ENCODE peak calls at places on chromosomes 13 and 19, in five cellular contexts. O is heart left ventricle, R is Peyer's patch, P is colonic mucosa, E is psoas muscle. J is an unnamed sample.

GRCh38 chr19:6587998-6588507 is 2.9 kb downstream of the CD70 start:
- DNase-seq in O (no peak), R (no peak), P (no peak), E (no peak), J (no peak)

GRCh38 chr13:59000770-59001169 is 1163.0 kb downstream of the DIAPH3 start:
- DNase-seq in O (no peak), R (no peak), P (no peak), E (no peak), J (no peak)

GRCh38 chr19:32041681-32042292 is 303.6 kb upstream of the ZNF507 start:
- DNase-seq in O (peak), R (peak), P (peak), E (no peak), J (no peak)

GRCh38 chr13:47945738-47946137 is 55.3 kb downstream of the SUCLA2 start:
- DNase-seq in O (no peak), R (no peak), P (no peak), E (no peak), J (no peak)

GRCh38 chr19:57903298-57904174 is 12.9 kb downstream of the ZNF417 start:
- DNase-seq in O (no peak), R (peak), P (no peak), E (no peak), J (no peak)

GRCh38 chr13:43965446-43965845 is 85.7 kb downstream of the LACC1 start:
- DNase-seq in O (no peak), R (no peak), P (no peak), E (no peak), J (no peak)

GRCh38 chr13:38680912-38681311 is 6.0 kb upstream of the FREM2 start:
- DNase-seq in O (no peak), R (no peak), P (no peak), E (no peak), J (no peak)

GRCh38 chr13:112254061-112254818 is 121.9 kb upstream of the SPACA7 start:
- DNase-seq in O (no peak), R (no peak), P (peak), E (no peak), J (no peak)

GRCh38 chr13:112102243-112102642 is 35.3 kb downstream of the SOX1 start:
- DNase-seq in O (no peak), R (no peak), P (no peak), E (no peak), J (no peak)

GRCh38 chr13:101267656-101268055 is 148.7 kb downstream of the NALCN start:
- DNase-seq in O (no peak), R (no peak), P (no peak), E (no peak), J (no peak)

GRCh38 chr13:86095351-86095750 is 296.1 kb upstream of the SLITRK6 start:
- DNase-seq in O (no peak), R (no peak), P (no peak), E (no peak), J (no peak)

GRCh38 chr19:13215572-13216380 is 65.6 kb downstream of the IER2 start:
- DNase-seq in O (no peak), R (no peak), P (no peak), E (no peak), J (no peak)

GRCh38 chr13:110121312-110122083 is 185.5 kb downstream of the COL4A1 start:
- DNase-seq in O (no peak), R (no peak), P (no peak), E (no peak), J (no peak)

GRCh38 chr19:7641288-7642276 is 4.7 kb downstream of the STXBP2 start:
- DNase-seq in O (no peak), R (no peak), P (no peak), E (no peak), J (no peak)

GRCh38 chr13:73325351-73326214 is 266.8 kb downstream of the KLF5 start:
- DNase-seq in O (no peak), R (no peak), P (peak), E (no peak), J (no peak)

GRCh38 chr19:50906217-50906616 is 5.0 kb downstream of the KLK4 start:
- DNase-seq in O (no peak), R (no peak), P (peak), E (no peak), J (no peak)

GRCh38 chr13:110506859-110507566 is 54.5 kb downstream of the RAB20 start:
- DNase-seq in O (peak), R (peak), P (peak), E (peak), J (peak)

GRCh38 chr13:113827021-113827420 is 36.9 kb downstream of the GAS6 start:
- DNase-seq in O (no peak), R (no peak), P (no peak), E (peak), J (no peak)

GRCh38 chr13:57627663-57628062 is 3.9 kb upstream of the PCDH17 start:
- DNase-seq in O (no peak), R (no peak), P (no peak), E (no peak), J (no peak)

GRCh38 chr19:19540707-19541515 is 2.8 kb downstream of the CILP2 start:
- DNase-seq in O (no peak), R (peak), P (peak), E (peak), J (no peak)

GRCh38 chr13:57353831-57354230 is 186.8 kb downstream of the PRR20E start:
- DNase-seq in O (no peak), R (no peak), P (no peak), E (no peak), J (no peak)

GRCh38 chr13:26062853-26063444 is 11.1 kb upstream of the SHISA2 start:
- DNase-seq in O (peak), R (no peak), P (peak), E (no peak), J (no peak)

GRCh38 chr13:64847767-64848166 is 2382.4 kb downstream of the PCDH9 start:
- DNase-seq in O (no peak), R (no peak), P (no peak), E (no peak), J (no peak)

GRCh38 chr19:5369962-5370367 is 29.4 kb upstream of the PTPRS start:
- DNase-seq in O (no peak), R (peak), P (peak), E (no peak), J (no peak)

GRCh38 chr13:106657104-106657503 is 89.2 kb upstream of the ARGLU1 start:
- DNase-seq in O (no peak), R (no peak), P (no peak), E (no peak), J (no peak)

GRCh38 chr13:63107163-63107935 is 1691.7 kb upstream of the PCDH20 start:
- DNase-seq in O (no peak), R (no peak), P (no peak), E (no peak), J (no peak)

GRCh38 chr13:31920301-31920818 is 111.2 kb upstream of the FRY start:
- DNase-seq in O (no peak), R (no peak), P (no peak), E (no peak), J (no peak)

GRCh38 chr19:45901432-45901903 is 945 bp downstream of the MYPOP start:
- DNase-seq in O (no peak), R (no peak), P (peak), E (no peak), J (no peak)

GRCh38 chr13:55728229-55728628 is 1412.5 kb upstream of the PRR20A start:
- DNase-seq in O (no peak), R (no peak), P (no peak), E (no peak), J (no peak)

GRCh38 chr13:95226476-95226875 is 74.8 kb downstream of the ABCC4 start:
- DNase-seq in O (no peak), R (no peak), P (no peak), E (no peak), J (no peak)

GRCh38 chr19:7575426-7576040 is 20.1 kb upstream of the CAMSAP3 start:
- DNase-seq in O (no peak), R (no peak), P (no peak), E (no peak), J (no peak)

GRCh38 chr19:1091544-1092175 is 3.5 kb downstream of the POLR2E start:
- DNase-seq in O (no peak), R (no peak), P (no peak), E (no peak), J (no peak)
- H3K4me3 ChIP-seq in O (no peak), R (no peak), P (no peak), E (no peak), J (no peak)

GRCh38 chr19:21677696-21678418 is 89.5 kb downstream of the ZNF100 start:
- DNase-seq in O (no peak), R (no peak), P (no peak), E (no peak), J (no peak)
- TF ChIP-seq CTCF in O (no peak), R (no peak), P (no peak), E (no peak), J (no peak)

GRCh38 chr19:35320285-35320706 is 8.7 kb upstream of the CD22 start:
- DNase-seq in O (no peak), R (no peak), P (no peak), E (no peak), J (no peak)

GRCh38 chr19:35318679-35319448 is 10.1 kb upstream of the CD22 start:
- DNase-seq in O (peak), R (no peak), P (peak), E (peak), J (no peak)

GRCh38 chr19:35316560-35316959 is 12.4 kb upstream of the CD22 start:
- DNase-seq in O (no peak), R (no peak), P (no peak), E (no peak), J (no peak)

GRCh38 chr19:35317464-35318043 is 11.4 kb upstream of the CD22 start:
- DNase-seq in O (no peak), R (no peak), P (no peak), E (no peak), J (no peak)

GRCh38 chr19:35322014-35322413 is 7.0 kb upstream of the CD22 start:
- DNase-seq in O (no peak), R (no peak), P (no peak), E (no peak), J (no peak)
- H3K27ac ChIP-seq in O (no peak), R (no peak), P (no peak), E (no peak), J (no peak)

GRCh38 chr19:10617409-10618121 is 7.8 kb upstream of the SLC44A2 start:
- DNase-seq in O (no peak), R (no peak), P (no peak), E (no peak), J (no peak)

GRCh38 chr19:10615429-10616023 is 9.8 kb upstream of the SLC44A2 start:
- DNase-seq in O (no peak), R (no peak), P (no peak), E (no peak), J (no peak)

GRCh38 chr19:10612515-10613119 is 12.7 kb upstream of the SLC44A2 start:
- DNase-seq in O (peak), R (peak), P (peak), E (peak), J (peak)

GRCh38 chr19:10611907-10612306 is 13.4 kb upstream of the SLC44A2 start:
- DNase-seq in O (no peak), R (no peak), P (no peak), E (no peak), J (no peak)
- H3K4me3 ChIP-seq in O (no peak), R (no peak), P (no peak), E (no peak), J (no peak)

GRCh38 chr19:15091918-15092753 is 10.1 kb downstream of the OR1I1 start:
- DNase-seq in O (peak), R (no peak), P (peak), E (no peak), J (no peak)
- TF ChIP-seq CTCF in O (peak), R (peak), P (peak), E (peak), J (peak)

DNA sequence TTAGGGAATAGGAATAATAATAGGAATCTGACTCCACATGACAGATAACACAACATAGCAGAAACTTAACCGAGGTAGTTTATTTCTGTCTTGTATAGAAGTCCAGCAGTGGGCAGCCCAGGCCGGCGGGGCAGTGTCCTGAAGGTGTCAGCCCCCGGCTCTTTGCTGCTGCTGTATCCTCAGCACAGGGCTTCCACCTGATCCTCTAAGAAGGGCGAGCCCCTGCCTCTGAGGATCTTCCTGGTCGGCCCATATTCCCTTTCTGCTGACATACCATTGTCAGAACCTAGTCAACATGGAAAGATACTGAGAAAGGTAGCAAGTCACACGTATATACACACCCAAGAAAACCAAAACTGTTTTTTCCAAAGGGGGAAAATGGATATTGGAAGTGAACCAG is 56.2 kb upstream of the GPR183 start:
- DNase-seq in O (no peak), R (no peak), P (no peak), E (no peak), J (no peak)
- H3K27ac ChIP-seq in O (no peak), R (peak), P (no peak), E (peak), J (no peak)

DNA sequence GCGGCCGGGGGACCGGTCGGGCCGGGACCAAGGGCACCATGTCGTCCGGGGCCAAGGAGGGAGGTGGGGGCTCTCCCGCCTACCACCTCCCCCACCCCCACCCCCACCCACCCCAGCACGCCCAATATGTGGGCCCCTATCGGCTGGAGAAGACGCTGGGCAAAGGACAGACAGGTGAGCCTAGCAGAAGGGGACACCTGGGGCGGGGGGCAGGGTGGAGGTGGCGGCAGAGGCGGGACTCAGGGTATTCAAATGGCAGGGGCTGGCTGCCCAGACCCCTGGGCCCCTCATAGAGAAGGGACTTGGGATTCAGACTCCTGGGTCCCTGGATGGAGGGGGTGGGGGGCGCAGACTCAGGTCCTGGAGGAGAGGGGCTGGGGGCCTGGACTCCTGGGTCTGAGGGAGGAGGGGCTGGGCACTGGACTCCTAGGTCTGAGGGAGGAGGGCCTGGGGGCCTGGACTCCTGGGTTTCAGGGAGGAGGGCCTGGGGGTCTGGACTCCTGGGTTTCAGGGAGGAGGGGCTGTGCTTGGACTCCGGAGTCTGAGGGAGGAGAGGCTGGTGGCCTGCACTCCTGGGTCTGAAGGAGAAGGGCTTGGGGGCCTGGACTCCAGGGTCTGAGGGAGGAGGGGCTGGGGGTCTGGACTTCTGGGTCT is 735 bp downstream of the BRSK1 start:
- DNase-seq in O (no peak), R (no peak), P (no peak), E (no peak), J (no peak)
- H3K4me3 ChIP-seq in O (peak), R (peak), P (peak), E (peak), J (peak)

GRCh38 chr19:29259153-29259552 is 46.2 kb upstream of the UQCRFS1 start:
- DNase-seq in O (no peak), R (no peak), P (no peak), E (no peak), J (peak)
- TF ChIP-seq CTCF in O (no peak), R (no peak), P (no peak), E (peak), J (no peak)

J was measured in coronary artery.